ENCODE peak calls at places on chromosomes 6 and 20, in five cellular contexts. I is mammary epithelial cell, Q is HCT116, T is MM.1S, C is K562. O is an unnamed sample.

GRCh38 chr6:143901885-143902708 is 37.8 kb downstream of the ZC2HC1B start:
- DNase-seq in T (peak; percentile 70), C (peak; percentile 28), Q (no peak), I (no peak), O (peak; percentile 34)

GRCh38 chr20:4726710-4727391 is 5.1 kb downstream of the PRND start:
- DNase-seq in I (no peak), C (no peak), T (no peak), Q (no peak), O (no peak)

GRCh38 chr6:3750324-3751018 is 1.0 kb downstream of the PXDC1 start:
- DNase-seq in Q (no peak), C (no peak), T (no peak), I (peak; percentile 71), O (peak; percentile 89)

GRCh38 chr6:68638225-68638900 is 3.3 kb downstream of the ADGRB3 start:
- DNase-seq in I (no peak), C (peak; percentile 75), Q (no peak), T (peak; percentile 43), O (peak; percentile 55)

GRCh38 chr6:141195251-141195832 is 937.4 kb upstream of the GJE1 start:
- DNase-seq in C (no peak), T (no peak), Q (no peak), I (no peak), O (no peak)

GRCh38 chr6:68958327-68958726 is 323.2 kb downstream of the ADGRB3 start:
- DNase-seq in Q (no peak), I (no peak), T (peak; percentile 7), C (peak; percentile 9), O (no peak)

GRCh38 chr20:37200376-37200775 is 21.0 kb upstream of the MROH8 start:
- DNase-seq in Q (no peak), I (no peak), C (no peak), T (no peak), O (no peak)

GRCh38 chr6:112946051-112946450 is 598.9 kb downstream of the RFPL4B start:
- DNase-seq in T (no peak), C (no peak), I (no peak), Q (no peak), O (no peak)

GRCh38 chr20:32040142-32040953 is 11.7 kb upstream of the HCK start:
- DNase-seq in C (no peak), T (no peak), I (peak; percentile 27), Q (no peak), O (no peak)

GRCh38 chr6:150729188-150729748 is 129.6 kb downstream of the PLEKHG1 start:
- DNase-seq in C (no peak), Q (no peak), I (no peak), T (no peak), O (no peak)

GRCh38 chr20:23205221-23205620 is 119.1 kb upstream of the CD93 start:
- DNase-seq in T (no peak), I (no peak), C (no peak), Q (no peak), O (no peak)

GRCh38 chr6:130959938-130960337 is 103.1 kb downstream of the EPB41L2 start:
- DNase-seq in Q (no peak), T (no peak), I (no peak), C (no peak), O (no peak)

GRCh38 chr6:21383499-21384085 is 210.0 kb upstream of the SOX4 start:
- DNase-seq in T (no peak), I (no peak), C (no peak), Q (no peak), O (no peak)

GRCh38 chr20:10366898-10367419 is 67.1 kb downstream of the MKKS start:
- DNase-seq in C (no peak), Q (no peak), T (no peak), I (no peak), O (no peak)

GRCh38 chr6:17725083-17725482 is 18.4 kb upstream of the NUP153 start:
- DNase-seq in Q (no peak), I (no peak), T (no peak), C (peak; percentile 85), O (peak; percentile 48)

GRCh38 chr20:13800728-13801134 is 15.9 kb downstream of the NDUFAF5 start:
- DNase-seq in C (no peak), Q (no peak), I (peak; percentile 94), T (no peak), O (peak; percentile 55)

GRCh38 chr6:50822078-50822476 is 3.4 kb downstream of the TFAP2B start:
- DNase-seq in Q (no peak), I (peak; percentile 26), C (no peak), T (no peak), O (no peak)

GRCh38 chr6:134374486-134374885 is 56.6 kb upstream of the SGK1 start:
- DNase-seq in C (no peak), T (no peak), Q (no peak), I (peak; percentile 70), O (no peak)

GRCh38 chr6:154868143-154868594 is 126.9 kb upstream of the TIAM2 start:
- DNase-seq in T (peak; percentile 10), C (peak; percentile 63), Q (peak; percentile 12), I (peak; percentile 40), O (peak; percentile 77)

GRCh38 chr20:14360386-14360785 is 23.0 kb upstream of the FLRT3 start:
- DNase-seq in C (no peak), T (no peak), Q (no peak), I (peak; percentile 43), O (peak; percentile 12)

GRCh38 chr6:16126056-16126455 is 2.8 kb upstream of the MYLIP start:
- DNase-seq in C (peak; percentile 27), T (no peak), Q (no peak), I (no peak), O (no peak)

GRCh38 chr6:161169060-161169459 is 104.8 kb downstream of the AGPAT4 start:
- DNase-seq in C (no peak), I (no peak), T (no peak), Q (no peak), O (no peak)

GRCh38 chr6:73854998-73855718 is 159.2 kb downstream of the CD109 start:
- DNase-seq in I (peak; percentile 41), Q (peak; percentile 41), C (peak; percentile 71), T (peak; percentile 60), O (peak; percentile 78)

GRCh38 chr20:34522969-34523871 is 7.0 kb downstream of the DYNLRB1 start:
- DNase-seq in I (peak; percentile 17), Q (peak; percentile 42), C (peak; percentile 70), T (peak; percentile 74), O (peak; percentile 79)

GRCh38 chr20:36541227-36542018 is at the start of gene MYL9:
- DNase-seq in Q (no peak), I (no peak), T (no peak), C (peak; percentile 77), O (peak; percentile 90)

GRCh38 chr20:25206063-25206403 is 10.5 kb downstream of the ENTPD6 start:
- DNase-seq in C (no peak), T (no peak), Q (no peak), I (no peak), O (no peak)

GRCh38 chr6:97917369-97917768 is 634.4 kb upstream of the MMS22L start:
- DNase-seq in T (no peak), Q (no peak), I (no peak), C (no peak), O (no peak)

GRCh38 chr20:44582321-44583025 is at the start of gene PKIG:
- DNase-seq in Q (no peak), T (no peak), C (peak; percentile 39), I (peak; percentile 45), O (peak; percentile 37)

GRCh38 chr6:311679-312220 is 19.5 kb downstream of the DUSP22 start:
- DNase-seq in C (peak; percentile 34), T (no peak), Q (no peak), I (no peak), O (no peak)

GRCh38 chr6:14476793-14477531 is 359.4 kb downstream of the CD83 start:
- DNase-seq in I (no peak), C (peak; percentile 97), Q (no peak), T (no peak), O (peak; percentile 85)

GRCh38 chr20:46872315-46873211 is 22.1 kb upstream of the EYA2 start:
- DNase-seq in T (peak; percentile 63), C (peak; percentile 9), I (no peak), Q (peak; percentile 13), O (no peak)

GRCh38 chr6:116764961-116765841 is at the start of gene FAM162B:
- DNase-seq in T (no peak), Q (no peak), I (peak; percentile 1), C (no peak), O (peak; percentile 46)

GRCh38 chr20:7656662-7657061 is 283.6 kb downstream of the HAO1 start:
- DNase-seq in C (no peak), Q (no peak), I (no peak), T (no peak), O (no peak)

GRCh38 chr6:126481319-126481718 is 141.4 kb downstream of the CENPW start:
- DNase-seq in C (no peak), T (no peak), Q (no peak), I (no peak), O (no peak)
- TF ChIP-seq EZH2 in C (no peak), T (no peak), Q (no peak), I (no peak), O (no peak)

DNA sequence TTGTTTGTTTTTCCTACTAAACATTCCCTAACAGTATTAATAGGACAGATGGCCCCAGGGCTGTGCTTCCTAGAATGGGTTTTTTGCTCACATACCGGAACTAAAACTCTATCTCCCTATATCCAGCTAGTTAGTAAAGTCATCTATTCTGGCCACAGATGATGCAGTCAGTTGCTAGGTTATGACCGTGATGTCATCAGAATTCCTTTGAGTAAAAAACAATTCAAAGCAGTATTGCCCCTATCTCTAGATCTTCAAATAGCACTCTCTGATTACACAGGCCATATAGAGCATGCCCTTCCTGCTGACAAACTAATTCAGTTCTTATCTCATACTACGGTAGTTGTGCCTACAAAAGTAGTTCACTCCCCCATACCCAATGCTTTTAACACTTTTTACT is 17.9 kb upstream of the ZNF451 start:
- DNase-seq in T (no peak), C (no peak), Q (no peak), I (no peak), O (no peak)
- H3K4me1 ChIP-seq in T (no peaks in the 10 kb centered on the region), C (peaks cover 18% of the 10 kb centered on the region), Q (no peaks in the 10 kb centered on the region), I (no peaks in the 10 kb centered on the region), O (no peaks in the 10 kb centered on the region)

GRCh38 chr20:38217791-38218565 is 42.6 kb downstream of the KIAA1755 start:
- DNase-seq in C (peak; percentile 56), T (no peak), Q (peak; percentile 36), I (peak; percentile 90), O (peak; percentile 75)

GRCh38 chr20:38214871-38215788 is 45.4 kb downstream of the KIAA1755 start:
- DNase-seq in T (no peak), I (no peak), C (no peak), Q (no peak), O (no peak)

GRCh38 chr20:38216736-38217595 is 43.6 kb downstream of the KIAA1755 start:
- DNase-seq in Q (no peak), T (no peak), C (no peak), I (no peak), O (no peak)

GRCh38 chr20:38215789-38216182 is 44.7 kb downstream of the KIAA1755 start:
- DNase-seq in Q (no peak), C (no peak), I (no peak), T (no peak), O (no peak)

GRCh38 chr20:38216201-38216600 is 44.3 kb downstream of the KIAA1755 start:
- DNase-seq in I (no peak), T (no peak), C (no peak), Q (no peak), O (no peak)
- TF ChIP-seq EZH2 in I (no peak), T (no peak), C (no peak), Q (no peak), O (no peak)

DNA sequence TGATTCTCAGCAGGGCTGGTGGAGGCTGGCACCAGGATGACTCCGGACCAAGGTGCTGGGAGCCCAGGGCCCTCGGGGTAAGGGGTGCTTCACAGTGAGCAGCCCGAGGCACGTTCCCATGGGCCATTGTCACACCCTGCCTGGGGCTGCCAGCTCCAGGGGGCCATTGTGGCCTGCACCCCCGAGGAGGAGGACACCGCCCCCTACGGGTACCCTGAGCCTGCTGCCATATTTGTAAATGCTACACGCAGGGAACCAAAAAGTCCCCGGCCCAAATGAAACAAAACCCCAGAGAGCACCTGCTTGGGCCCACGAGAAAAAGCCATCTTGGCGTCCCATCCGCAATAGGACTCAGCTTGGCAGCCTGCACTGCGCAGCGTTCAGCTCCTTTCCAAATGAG is 64.7 kb upstream of the GATA5 start:
- DNase-seq in C (no peak), I (no peak), Q (no peak), T (no peak), O (no peak)
- H3K4me1 ChIP-seq in C (peaks cover 7% of the 10 kb centered on the region), I (no peaks in the 10 kb centered on the region), Q (no peaks in the 10 kb centered on the region), T (no peaks in the 10 kb centered on the region), O (peaks cover 33% of the 10 kb centered on the region)